ENCODE peak calls at places on chromosome 17, in ten cellular contexts. One of them, this sample, is unnamed.

GRCh38 chr17:67474081-67474661 is 97.1 kb downstream of the PITPNC1 start:
- DNase-seq in NB4: peak
- DNase-seq in H54: no peak
- DNase-seq in K562: no peak
- DNase-seq in HCT116: no peak
- DNase-seq in IMR-90: peak
- DNase-seq in lower leg skin: no peak
- DNase-seq in esophagus squamous epithelium: no peak
- DNase-seq in Peyer's patch: no peak
- DNase-seq in vagina: no peak
- DNase-seq in this sample: no peak

GRCh38 chr17:35519442-35519841 is 18.0 kb downstream of the SLFN12L start:
- DNase-seq in IMR-90: no peak
- DNase-seq in H54: no peak
- DNase-seq in NB4: no peak
- DNase-seq in vagina: no peak
- DNase-seq in HCT116: no peak
- DNase-seq in K562: no peak
- DNase-seq in Peyer's patch: no peak
- DNase-seq in esophagus squamous epithelium: no peak
- DNase-seq in lower leg skin: no peak
- DNase-seq in this sample: no peak

GRCh38 chr17:39926588-39927100 is 757 bp downstream of the ORMDL3 start:
- DNase-seq in NB4: peak
- DNase-seq in HCT116: no peak
- DNase-seq in vagina: no peak
- DNase-seq in H54: no peak
- DNase-seq in Peyer's patch: peak
- DNase-seq in IMR-90: no peak
- DNase-seq in K562: peak
- DNase-seq in lower leg skin: no peak
- DNase-seq in esophagus squamous epithelium: no peak
- DNase-seq in this sample: peak

GRCh38 chr17:77480509-77481215 is 339.9 kb downstream of the SEC14L1 start:
- DNase-seq in vagina: no peak
- DNase-seq in esophagus squamous epithelium: no peak
- DNase-seq in IMR-90: no peak
- DNase-seq in HCT116: no peak
- DNase-seq in H54: no peak
- DNase-seq in lower leg skin: no peak
- DNase-seq in K562: no peak
- DNase-seq in NB4: no peak
- DNase-seq in Peyer's patch: no peak
- DNase-seq in this sample: no peak

GRCh38 chr17:49101054-49101534 is 31.5 kb upstream of the B4GALNT2 start:
- DNase-seq in K562: no peak
- DNase-seq in esophagus squamous epithelium: no peak
- DNase-seq in lower leg skin: peak
- DNase-seq in HCT116: peak
- DNase-seq in H54: peak
- DNase-seq in Peyer's patch: no peak
- DNase-seq in NB4: no peak
- DNase-seq in vagina: no peak
- DNase-seq in IMR-90: peak
- DNase-seq in this sample: no peak

GRCh38 chr17:14303343-14304221 is 2.7 kb downstream of the HS3ST3B1 start:
- DNase-seq in NB4: no peak
- DNase-seq in H54: no peak
- DNase-seq in vagina: peak
- DNase-seq in HCT116: no peak
- DNase-seq in IMR-90: no peak
- DNase-seq in K562: peak
- DNase-seq in Peyer's patch: no peak
- DNase-seq in esophagus squamous epithelium: no peak
- DNase-seq in lower leg skin: no peak
- DNase-seq in this sample: no peak

GRCh38 chr17:7512824-7513540 is 28.8 kb downstream of the POLR2A start:
- DNase-seq in K562: no peak
- DNase-seq in vagina: no peak
- DNase-seq in esophagus squamous epithelium: no peak
- DNase-seq in NB4: no peak
- DNase-seq in Peyer's patch: no peak
- DNase-seq in HCT116: no peak
- DNase-seq in lower leg skin: no peak
- DNase-seq in H54: no peak
- DNase-seq in IMR-90: no peak
- DNase-seq in this sample: no peak

GRCh38 chr17:46841561-46842379 is 9.6 kb upstream of the WNT9B start:
- DNase-seq in IMR-90: no peak
- DNase-seq in K562: peak
- DNase-seq in HCT116: no peak
- DNase-seq in lower leg skin: no peak
- DNase-seq in esophagus squamous epithelium: no peak
- DNase-seq in NB4: peak
- DNase-seq in Peyer's patch: no peak
- DNase-seq in vagina: no peak
- DNase-seq in H54: no peak
- DNase-seq in this sample: no peak

GRCh38 chr17:76847031-76847430 is 21.2 kb upstream of the MGAT5B start:
- DNase-seq in esophagus squamous epithelium: no peak
- DNase-seq in HCT116: no peak
- DNase-seq in NB4: no peak
- DNase-seq in H54: no peak
- DNase-seq in K562: no peak
- DNase-seq in vagina: no peak
- DNase-seq in Peyer's patch: no peak
- DNase-seq in lower leg skin: no peak
- DNase-seq in IMR-90: no peak
- DNase-seq in this sample: no peak

GRCh38 chr17:8123695-8124349 is at the start of gene HES7:
- DNase-seq in lower leg skin: no peak
- DNase-seq in HCT116: no peak
- DNase-seq in H54: no peak
- DNase-seq in NB4: peak
- DNase-seq in Peyer's patch: no peak
- DNase-seq in esophagus squamous epithelium: no peak
- DNase-seq in IMR-90: peak
- DNase-seq in K562: no peak
- DNase-seq in vagina: no peak
- DNase-seq in this sample: peak

GRCh38 chr17:50161023-50161910 is 4.5 kb upstream of the SGCA start:
- DNase-seq in vagina: no peak
- DNase-seq in Peyer's patch: peak
- DNase-seq in NB4: peak
- DNase-seq in lower leg skin: peak
- DNase-seq in HCT116: peak
- DNase-seq in K562: peak
- DNase-seq in esophagus squamous epithelium: peak
- DNase-seq in H54: peak
- DNase-seq in IMR-90: peak
- DNase-seq in this sample: peak

GRCh38 chr17:335691-336090 is 16.9 kb downstream of the RPH3AL start:
- DNase-seq in NB4: no peak
- DNase-seq in K562: no peak
- DNase-seq in vagina: no peak
- DNase-seq in Peyer's patch: no peak
- DNase-seq in esophagus squamous epithelium: no peak
- DNase-seq in H54: no peak
- DNase-seq in HCT116: no peak
- DNase-seq in IMR-90: no peak
- DNase-seq in lower leg skin: no peak
- DNase-seq in this sample: no peak

GRCh38 chr17:334974-335481 is 17.6 kb downstream of the RPH3AL start:
- DNase-seq in IMR-90: no peak
- DNase-seq in HCT116: no peak
- DNase-seq in Peyer's patch: no peak
- DNase-seq in K562: no peak
- DNase-seq in H54: no peak
- DNase-seq in lower leg skin: no peak
- DNase-seq in NB4: no peak
- DNase-seq in vagina: no peak
- DNase-seq in esophagus squamous epithelium: no peak
- DNase-seq in this sample: no peak

GRCh38 chr17:332558-333322 is 19.9 kb downstream of the RPH3AL start:
- DNase-seq in H54: no peak
- DNase-seq in lower leg skin: no peak
- DNase-seq in K562: no peak
- DNase-seq in IMR-90: peak
- DNase-seq in vagina: no peak
- DNase-seq in NB4: no peak
- DNase-seq in HCT116: no peak
- DNase-seq in Peyer's patch: no peak
- DNase-seq in esophagus squamous epithelium: no peak
- DNase-seq in this sample: no peak

GRCh38 chr17:332023-332422 is 20.6 kb downstream of the RPH3AL start:
- DNase-seq in K562: no peak
- DNase-seq in Peyer's patch: no peak
- DNase-seq in vagina: no peak
- DNase-seq in H54: no peak
- DNase-seq in IMR-90: no peak
- DNase-seq in lower leg skin: no peak
- DNase-seq in HCT116: no peak
- DNase-seq in NB4: no peak
- DNase-seq in esophagus squamous epithelium: no peak
- DNase-seq in this sample: no peak

GRCh38 chr17:333626-334396 is 18.8 kb downstream of the RPH3AL start:
- DNase-seq in lower leg skin: no peak
- DNase-seq in K562: peak
- DNase-seq in HCT116: no peak
- DNase-seq in vagina: no peak
- DNase-seq in IMR-90: peak
- DNase-seq in H54: peak
- DNase-seq in esophagus squamous epithelium: no peak
- DNase-seq in Peyer's patch: peak
- DNase-seq in NB4: no peak
- DNase-seq in this sample: peak
- TF ChIP-seq POLR2A in lower leg skin: no peak
- TF ChIP-seq POLR2A in K562: no peak
- TF ChIP-seq POLR2A in HCT116: no peak
- TF ChIP-seq POLR2A in vagina: no peak
- TF ChIP-seq POLR2A in IMR-90: no peak
- TF ChIP-seq POLR2A in H54: no peak
- TF ChIP-seq POLR2A in esophagus squamous epithelium: peak
- TF ChIP-seq POLR2A in Peyer's patch: peak
- TF ChIP-seq POLR2A in NB4: no peak
- TF ChIP-seq POLR2A in this sample: no peak

DNA sequence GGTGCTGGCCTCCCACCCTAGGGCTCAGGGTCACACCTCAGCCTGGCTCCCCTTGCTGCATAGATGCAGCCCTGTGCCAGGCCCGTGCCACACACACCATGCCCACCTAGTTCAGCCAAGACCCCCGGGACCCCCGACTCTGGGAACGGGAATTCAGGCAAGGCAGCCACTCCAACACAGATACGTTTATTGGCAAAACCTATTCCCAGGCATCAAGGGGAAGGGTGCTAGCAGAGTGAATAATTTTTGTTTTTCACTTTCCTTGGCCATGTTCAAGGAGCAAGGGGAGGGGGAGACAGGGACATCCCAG is 19.8 kb downstream of the SLC4A1 start:
- DNase-seq in IMR-90: no peak
- DNase-seq in vagina: no peak
- DNase-seq in HCT116: no peak
- DNase-seq in H54: no peak
- DNase-seq in Peyer's patch: no peak
- DNase-seq in NB4: no peak
- DNase-seq in lower leg skin: no peak
- DNase-seq in esophagus squamous epithelium: no peak
- DNase-seq in K562: no peak
- DNase-seq in this sample: no peak
- TF ChIP-seq POLR2A in IMR-90: no peak
- TF ChIP-seq POLR2A in vagina: no peak
- TF ChIP-seq POLR2A in HCT116: no peak
- TF ChIP-seq POLR2A in H54: no peak
- TF ChIP-seq POLR2A in Peyer's patch: no peak
- TF ChIP-seq POLR2A in NB4: no peak
- TF ChIP-seq POLR2A in lower leg skin: no peak
- TF ChIP-seq POLR2A in esophagus squamous epithelium: no peak
- TF ChIP-seq POLR2A in K562: no peak
- TF ChIP-seq POLR2A in this sample: no peak

GRCh38 chr17:82751171-82751570 is 694 bp upstream of the TBCD start:
- DNase-seq in vagina: no peak
- DNase-seq in NB4: no peak
- DNase-seq in H54: no peak
- DNase-seq in lower leg skin: no peak
- DNase-seq in IMR-90: no peak
- DNase-seq in HCT116: no peak
- DNase-seq in K562: no peak
- DNase-seq in Peyer's patch: no peak
- DNase-seq in esophagus squamous epithelium: no peak
- DNase-seq in this sample: no peak
- TF ChIP-seq POLR2A in vagina: no peak
- TF ChIP-seq POLR2A in NB4: no peak
- TF ChIP-seq POLR2A in H54: no peak
- TF ChIP-seq POLR2A in lower leg skin: no peak
- TF ChIP-seq POLR2A in IMR-90: no peak
- TF ChIP-seq POLR2A in HCT116: no peak
- TF ChIP-seq POLR2A in K562: no peak
- TF ChIP-seq POLR2A in Peyer's patch: no peak
- TF ChIP-seq POLR2A in esophagus squamous epithelium: no peak
- TF ChIP-seq POLR2A in this sample: no peak

GRCh38 chr17:56834380-56835258 is 668 bp downstream of the DGKE start:
- DNase-seq in Peyer's patch: peak
- DNase-seq in vagina: no peak
- DNase-seq in lower leg skin: peak
- DNase-seq in IMR-90: peak
- DNase-seq in NB4: peak
- DNase-seq in HCT116: no peak
- DNase-seq in K562: peak
- DNase-seq in H54: no peak
- DNase-seq in esophagus squamous epithelium: no peak
- DNase-seq in this sample: peak

GRCh38 chr17:56833023-56833811 is 503 bp downstream of the C17orf67 start:
- DNase-seq in esophagus squamous epithelium: no peak
- DNase-seq in HCT116: peak
- DNase-seq in lower leg skin: peak
- DNase-seq in H54: peak
- DNase-seq in NB4: peak
- DNase-seq in Peyer's patch: peak
- DNase-seq in K562: peak
- DNase-seq in vagina: no peak
- DNase-seq in IMR-90: peak
- DNase-seq in this sample: peak

GRCh38 chr17:56832446-56832845 is 1.3 kb downstream of the C17orf67 start:
- DNase-seq in vagina: no peak
- DNase-seq in H54: no peak
- DNase-seq in NB4: peak
- DNase-seq in HCT116: no peak
- DNase-seq in Peyer's patch: no peak
- DNase-seq in lower leg skin: no peak
- DNase-seq in K562: no peak
- DNase-seq in IMR-90: no peak
- DNase-seq in esophagus squamous epithelium: no peak
- DNase-seq in this sample: no peak

GRCh38 chr17:56835259-56835575 is 1.3 kb downstream of the DGKE start:
- DNase-seq in Peyer's patch: no peak
- DNase-seq in K562: no peak
- DNase-seq in esophagus squamous epithelium: no peak
- DNase-seq in lower leg skin: no peak
- DNase-seq in NB4: peak
- DNase-seq in IMR-90: peak
- DNase-seq in H54: no peak
- DNase-seq in HCT116: no peak
- DNase-seq in vagina: no peak
- DNase-seq in this sample: no peak

GRCh38 chr17:56833812-56834379 is at the start of the genes C17orf67 and DGKE:
- DNase-seq in Peyer's patch: peak
- DNase-seq in HCT116: peak
- DNase-seq in NB4: peak
- DNase-seq in IMR-90: peak
- DNase-seq in K562: peak
- DNase-seq in vagina: no peak
- DNase-seq in esophagus squamous epithelium: peak
- DNase-seq in lower leg skin: peak
- DNase-seq in H54: peak
- DNase-seq in this sample: peak
- TF ChIP-seq POLR2A in Peyer's patch: peak
- TF ChIP-seq POLR2A in HCT116: no peak
- TF ChIP-seq POLR2A in NB4: peak
- TF ChIP-seq POLR2A in IMR-90: no peak
- TF ChIP-seq POLR2A in K562: peak
- TF ChIP-seq POLR2A in vagina: peak
- TF ChIP-seq POLR2A in esophagus squamous epithelium: peak
- TF ChIP-seq POLR2A in lower leg skin: no peak
- TF ChIP-seq POLR2A in H54: peak
- TF ChIP-seq POLR2A in this sample: peak

This sample was measured in thyroid gland.